ENCODE peak calls at places on chromosomes 13 and 19, in ten cellular contexts. O, B, T, N, R, I, D, A, S and L are unnamed samples.
A peak's percentile ranks its signal among the peaks of the same experiment; 100 is the strongest.

GRCh38 chr19:38769635-38770211 is 3.6 kb downstream of the LGALS7 start:
- DNase-seq in O (peak; percentile 90), B (peak; percentile 64), T (no peak), N (peak; percentile 87), R (peak; percentile 81), I (peak; percentile 88), D (peak; percentile 72), A (peak; percentile 85), S (peak; percentile 86), L (peak; percentile 91)

GRCh38 chr13:96020155-96020575 is 33.0 kb downstream of the UGGT2 start:
- DNase-seq in O (peak; percentile 73), B (peak; percentile 34), T (peak; percentile 58), N (peak; percentile 9), R (peak; percentile 33), I (no peak), D (peak; percentile 57), A (no peak), S (no peak), L (no peak)

GRCh38 chr13:35499131-35500051 is 22.9 kb upstream of the MAB21L1 start:
- DNase-seq in O (no peak), B (no peak), T (peak; percentile 94), N (no peak), R (no peak), I (no peak), D (no peak), A (no peak), S (no peak), L (no peak)

GRCh38 chr19:33938821-33939220 is 142.2 kb downstream of the KCTD15 start:
- DNase-seq in O (no peak), B (no peak), T (no peak), N (no peak), R (no peak), I (no peak), D (no peak), A (no peak), S (no peak), L (no peak)

GRCh38 chr13:46721054-46721453 is 75.9 kb downstream of the ESD start:
- DNase-seq in O (peak; percentile 76), B (no peak), T (no peak), N (no peak), R (peak; percentile 23), I (peak; percentile 20), D (peak; percentile 51), A (no peak), S (peak; percentile 4), L (peak; percentile 35)

GRCh38 chr13:86584301-86584700 is 785.1 kb upstream of the SLITRK6 start:
- DNase-seq in O (no peak), B (no peak), T (no peak), N (no peak), R (no peak), I (no peak), D (no peak), A (no peak), S (no peak), L (no peak)

GRCh38 chr19:47475460-47475859 is 3.8 kb upstream of the SLC8A2 start:
- DNase-seq in O (no peak), B (no peak), T (no peak), N (no peak), R (no peak), I (no peak), D (no peak), A (no peak), S (no peak), L (no peak)

GRCh38 chr19:55830656-55831055 is 1.1 kb downstream of the NLRP11 start:
- DNase-seq in O (no peak), B (no peak), T (no peak), N (no peak), R (no peak), I (no peak), D (no peak), A (no peak), S (no peak), L (no peak)

GRCh38 chr19:28330831-28331230 is 882.1 kb downstream of the UQCRFS1 start:
- DNase-seq in O (peak; percentile 20), B (no peak), T (no peak), N (no peak), R (peak; percentile 64), I (no peak), D (no peak), A (no peak), S (no peak), L (no peak)

GRCh38 chr13:76223565-76223964 is 587.4 kb downstream of the LMO7 start:
- DNase-seq in O (no peak), B (no peak), T (no peak), N (no peak), R (no peak), I (no peak), D (no peak), A (no peak), S (no peak), L (no peak)

GRCh38 chr13:77387607-77388200 is 60.8 kb upstream of the MYCBP2 start:
- DNase-seq in O (peak; percentile 24), B (no peak), T (no peak), N (no peak), R (no peak), I (no peak), D (no peak), A (no peak), S (no peak), L (no peak)

GRCh38 chr19:38735257-38735686 is 9.0 kb downstream of the CAPN12 start:
- DNase-seq in O (no peak), B (no peak), T (no peak), N (peak; percentile 67), R (peak; percentile 32), I (peak; percentile 16), D (no peak), A (no peak), S (no peak), L (peak; percentile 92)

GRCh38 chr19:10603084-10603872 is 16.2 kb upstream of the AP1M2 start:
- DNase-seq in O (no peak), B (no peak), T (no peak), N (peak; percentile 50), R (no peak), I (peak; percentile 80), D (no peak), A (peak; percentile 71), S (peak; percentile 61), L (peak; percentile 93)

GRCh38 chr13:94389544-94390351 is 89.7 kb downstream of the DCT start:
- DNase-seq in O (peak; percentile 21), B (no peak), T (no peak), N (no peak), R (peak; percentile 6), I (no peak), D (peak; percentile 5), A (no peak), S (no peak), L (no peak)

GRCh38 chr19:35534803-35535480 is 1.7 kb downstream of the GAPDHS start:
- DNase-seq in O (no peak), B (no peak), T (no peak), N (no peak), R (no peak), I (no peak), D (no peak), A (no peak), S (no peak), L (peak; percentile 74)

GRCh38 chr13:20270163-20270865 is 38.2 kb upstream of the GJB6 start:
- DNase-seq in O (no peak), B (no peak), T (no peak), N (no peak), R (peak; percentile 36), I (no peak), D (no peak), A (no peak), S (no peak), L (no peak)

GRCh38 chr13:23497186-23497585 is 63.7 kb upstream of the SACS start:
- DNase-seq in O (no peak), B (no peak), T (no peak), N (no peak), R (no peak), I (no peak), D (peak; percentile 17), A (no peak), S (no peak), L (peak; percentile 58)

GRCh38 chr19:11693505-11694499 is 44.9 kb downstream of the ZNF823 start:
- DNase-seq in O (peak; percentile 92), B (no peak), T (peak; percentile 90), N (no peak), R (peak; percentile 80), I (no peak), D (peak; percentile 52), A (no peak), S (no peak), L (no peak)

GRCh38 chr19:44623080-44623479 is 9.7 kb downstream of the IGSF23 start:
- DNase-seq in O (peak; percentile 59), B (no peak), T (no peak), N (no peak), R (peak; percentile 30), I (no peak), D (peak; percentile 58), A (no peak), S (no peak), L (peak; percentile 73)